ENCODE peak calls at places on chromosomes 5 and 9, in seven cellular contexts. One of them, this sample, is unnamed.

GRCh38 chr5:136769900-136770684 is 404.7 kb upstream of the TRPC7 start:
- DNase-seq in tibial nerve: peak
- DNase-seq in WERI-Rb-1: peak
- DNase-seq in IMR-90: peak
- DNase-seq in neural progenitor cell: peak
- DNase-seq in epithelial cell of esophagus: peak
- DNase-seq in astrocyte of the cerebellum: peak
- DNase-seq in this sample: no peak

GRCh38 chr5:29252390-29252789 is 1941.1 kb upstream of the CDH6 start:
- DNase-seq in tibial nerve: no peak
- DNase-seq in WERI-Rb-1: no peak
- DNase-seq in IMR-90: no peak
- DNase-seq in neural progenitor cell: peak
- DNase-seq in epithelial cell of esophagus: no peak
- DNase-seq in astrocyte of the cerebellum: no peak
- DNase-seq in this sample: no peak

GRCh38 chr9:134967547-134967930 is 49.8 kb upstream of the FCN1 start:
- DNase-seq in tibial nerve: no peak
- DNase-seq in WERI-Rb-1: peak
- DNase-seq in IMR-90: peak
- DNase-seq in neural progenitor cell: no peak
- DNase-seq in epithelial cell of esophagus: no peak
- DNase-seq in astrocyte of the cerebellum: no peak
- DNase-seq in this sample: no peak

GRCh38 chr5:172920447-172920849 is 38.8 kb upstream of the RPL26L1 start:
- DNase-seq in tibial nerve: no peak
- DNase-seq in WERI-Rb-1: no peak
- DNase-seq in IMR-90: peak
- DNase-seq in neural progenitor cell: no peak
- DNase-seq in epithelial cell of esophagus: peak
- DNase-seq in astrocyte of the cerebellum: peak
- DNase-seq in this sample: peak

GRCh38 chr9:90925581-90926257 is 124.1 kb downstream of the SYK start:
- DNase-seq in tibial nerve: no peak
- DNase-seq in WERI-Rb-1: no peak
- DNase-seq in IMR-90: peak
- DNase-seq in neural progenitor cell: no peak
- DNase-seq in epithelial cell of esophagus: peak
- DNase-seq in astrocyte of the cerebellum: no peak
- DNase-seq in this sample: peak

GRCh38 chr5:81353189-81353588 is 40.7 kb downstream of the ACOT12 start:
- DNase-seq in tibial nerve: no peak
- DNase-seq in WERI-Rb-1: no peak
- DNase-seq in IMR-90: no peak
- DNase-seq in neural progenitor cell: no peak
- DNase-seq in epithelial cell of esophagus: no peak
- DNase-seq in astrocyte of the cerebellum: no peak
- DNase-seq in this sample: no peak

GRCh38 chr5:101838329-101838964 is 457.6 kb downstream of the SLCO4C1 start:
- DNase-seq in tibial nerve: no peak
- DNase-seq in WERI-Rb-1: no peak
- DNase-seq in IMR-90: peak
- DNase-seq in neural progenitor cell: no peak
- DNase-seq in epithelial cell of esophagus: no peak
- DNase-seq in astrocyte of the cerebellum: peak
- DNase-seq in this sample: no peak

GRCh38 chr5:154369682-154370081 is 76.1 kb upstream of the SAP30L start:
- DNase-seq in tibial nerve: no peak
- DNase-seq in WERI-Rb-1: no peak
- DNase-seq in IMR-90: peak
- DNase-seq in neural progenitor cell: no peak
- DNase-seq in epithelial cell of esophagus: no peak
- DNase-seq in astrocyte of the cerebellum: no peak
- DNase-seq in this sample: no peak

GRCh38 chr5:136276946-136277345 is 84.0 kb upstream of the SMIM32 start:
- DNase-seq in tibial nerve: no peak
- DNase-seq in WERI-Rb-1: no peak
- DNase-seq in IMR-90: no peak
- DNase-seq in neural progenitor cell: no peak
- DNase-seq in epithelial cell of esophagus: no peak
- DNase-seq in astrocyte of the cerebellum: no peak
- DNase-seq in this sample: no peak

GRCh38 chr5:39194466-39195136 is 24.8 kb downstream of the FYB1 start:
- DNase-seq in tibial nerve: no peak
- DNase-seq in WERI-Rb-1: no peak
- DNase-seq in IMR-90: peak
- DNase-seq in neural progenitor cell: no peak
- DNase-seq in epithelial cell of esophagus: peak
- DNase-seq in astrocyte of the cerebellum: no peak
- DNase-seq in this sample: peak

GRCh38 chr5:167764650-167765289 is 526.7 kb upstream of the WWC1 start:
- DNase-seq in tibial nerve: no peak
- DNase-seq in WERI-Rb-1: no peak
- DNase-seq in IMR-90: no peak
- DNase-seq in neural progenitor cell: no peak
- DNase-seq in epithelial cell of esophagus: no peak
- DNase-seq in astrocyte of the cerebellum: no peak
- DNase-seq in this sample: no peak

GRCh38 chr5:57435701-57436134 is 46.9 kb downstream of the ACTBL2 start:
- DNase-seq in tibial nerve: no peak
- DNase-seq in WERI-Rb-1: no peak
- DNase-seq in IMR-90: peak
- DNase-seq in neural progenitor cell: no peak
- DNase-seq in epithelial cell of esophagus: peak
- DNase-seq in astrocyte of the cerebellum: peak
- DNase-seq in this sample: peak

GRCh38 chr5:7073666-7074065 is 322.3 kb upstream of the ADCY2 start:
- DNase-seq in tibial nerve: no peak
- DNase-seq in WERI-Rb-1: no peak
- DNase-seq in IMR-90: no peak
- DNase-seq in neural progenitor cell: no peak
- DNase-seq in epithelial cell of esophagus: no peak
- DNase-seq in astrocyte of the cerebellum: no peak
- DNase-seq in this sample: no peak

GRCh38 chr9:95316794-95317118 is 753 bp downstream of the FANCC start:
- DNase-seq in tibial nerve: peak
- DNase-seq in WERI-Rb-1: peak
- DNase-seq in IMR-90: peak
- DNase-seq in neural progenitor cell: peak
- DNase-seq in epithelial cell of esophagus: peak
- DNase-seq in astrocyte of the cerebellum: peak
- DNase-seq in this sample: no peak

GRCh38 chr9:101458955-101459631 is 23.5 kb upstream of the ALDOB start:
- DNase-seq in tibial nerve: peak
- DNase-seq in WERI-Rb-1: peak
- DNase-seq in IMR-90: peak
- DNase-seq in neural progenitor cell: peak
- DNase-seq in epithelial cell of esophagus: peak
- DNase-seq in astrocyte of the cerebellum: peak
- DNase-seq in this sample: peak

GRCh38 chr5:170338272-170338671 is 40.7 kb upstream of the LCP2 start:
- DNase-seq in tibial nerve: no peak
- DNase-seq in WERI-Rb-1: no peak
- DNase-seq in IMR-90: no peak
- DNase-seq in neural progenitor cell: no peak
- DNase-seq in epithelial cell of esophagus: no peak
- DNase-seq in astrocyte of the cerebellum: no peak
- DNase-seq in this sample: no peak

GRCh38 chr5:163705983-163706771 is 200.8 kb downstream of the MAT2B start:
- DNase-seq in tibial nerve: no peak
- DNase-seq in WERI-Rb-1: no peak
- DNase-seq in IMR-90: peak
- DNase-seq in neural progenitor cell: no peak
- DNase-seq in epithelial cell of esophagus: peak
- DNase-seq in astrocyte of the cerebellum: no peak
- DNase-seq in this sample: peak

GRCh38 chr5:74626386-74627222 is 13.9 kb downstream of the ENC1 start:
- DNase-seq in tibial nerve: no peak
- DNase-seq in WERI-Rb-1: peak
- DNase-seq in IMR-90: no peak
- DNase-seq in neural progenitor cell: no peak
- DNase-seq in epithelial cell of esophagus: no peak
- DNase-seq in astrocyte of the cerebellum: no peak
- DNase-seq in this sample: no peak

GRCh38 chr9:110579763-110580255 is 268 bp upstream of the SVEP1 start:
- DNase-seq in tibial nerve: peak
- DNase-seq in WERI-Rb-1: no peak
- DNase-seq in IMR-90: peak
- DNase-seq in neural progenitor cell: peak
- DNase-seq in epithelial cell of esophagus: no peak
- DNase-seq in astrocyte of the cerebellum: peak
- DNase-seq in this sample: peak

GRCh38 chr9:113545068-113545467 is 81.5 kb downstream of the RGS3 start:
- DNase-seq in tibial nerve: no peak
- DNase-seq in WERI-Rb-1: no peak
- DNase-seq in IMR-90: no peak
- DNase-seq in neural progenitor cell: no peak
- DNase-seq in epithelial cell of esophagus: no peak
- DNase-seq in astrocyte of the cerebellum: no peak
- DNase-seq in this sample: no peak

GRCh38 chr5:29161399-29161798 is 2032.1 kb upstream of the CDH6 start:
- DNase-seq in tibial nerve: no peak
- DNase-seq in WERI-Rb-1: no peak
- DNase-seq in IMR-90: no peak
- DNase-seq in neural progenitor cell: no peak
- DNase-seq in epithelial cell of esophagus: no peak
- DNase-seq in astrocyte of the cerebellum: no peak
- DNase-seq in this sample: no peak

GRCh38 chr9:89594811-89595550 is 9.8 kb upstream of the GADD45G start:
- DNase-seq in tibial nerve: no peak
- DNase-seq in WERI-Rb-1: no peak
- DNase-seq in IMR-90: no peak
- DNase-seq in neural progenitor cell: no peak
- DNase-seq in epithelial cell of esophagus: no peak
- DNase-seq in astrocyte of the cerebellum: no peak
- DNase-seq in this sample: no peak

GRCh38 chr9:89595646-89596045 is 9.2 kb upstream of the GADD45G start:
- DNase-seq in tibial nerve: no peak
- DNase-seq in WERI-Rb-1: no peak
- DNase-seq in IMR-90: no peak
- DNase-seq in neural progenitor cell: no peak
- DNase-seq in epithelial cell of esophagus: no peak
- DNase-seq in astrocyte of the cerebellum: no peak
- DNase-seq in this sample: no peak

GRCh38 chr9:89592963-89593775 is 11.6 kb upstream of the GADD45G start:
- DNase-seq in tibial nerve: no peak
- DNase-seq in WERI-Rb-1: peak
- DNase-seq in IMR-90: peak
- DNase-seq in neural progenitor cell: peak
- DNase-seq in epithelial cell of esophagus: no peak
- DNase-seq in astrocyte of the cerebellum: no peak
- DNase-seq in this sample: no peak

GRCh38 chr9:89592201-89592815 is 12.5 kb upstream of the GADD45G start:
- DNase-seq in tibial nerve: no peak
- DNase-seq in WERI-Rb-1: no peak
- DNase-seq in IMR-90: no peak
- DNase-seq in neural progenitor cell: no peak
- DNase-seq in epithelial cell of esophagus: no peak
- DNase-seq in astrocyte of the cerebellum: no peak
- DNase-seq in this sample: no peak

DNA sequence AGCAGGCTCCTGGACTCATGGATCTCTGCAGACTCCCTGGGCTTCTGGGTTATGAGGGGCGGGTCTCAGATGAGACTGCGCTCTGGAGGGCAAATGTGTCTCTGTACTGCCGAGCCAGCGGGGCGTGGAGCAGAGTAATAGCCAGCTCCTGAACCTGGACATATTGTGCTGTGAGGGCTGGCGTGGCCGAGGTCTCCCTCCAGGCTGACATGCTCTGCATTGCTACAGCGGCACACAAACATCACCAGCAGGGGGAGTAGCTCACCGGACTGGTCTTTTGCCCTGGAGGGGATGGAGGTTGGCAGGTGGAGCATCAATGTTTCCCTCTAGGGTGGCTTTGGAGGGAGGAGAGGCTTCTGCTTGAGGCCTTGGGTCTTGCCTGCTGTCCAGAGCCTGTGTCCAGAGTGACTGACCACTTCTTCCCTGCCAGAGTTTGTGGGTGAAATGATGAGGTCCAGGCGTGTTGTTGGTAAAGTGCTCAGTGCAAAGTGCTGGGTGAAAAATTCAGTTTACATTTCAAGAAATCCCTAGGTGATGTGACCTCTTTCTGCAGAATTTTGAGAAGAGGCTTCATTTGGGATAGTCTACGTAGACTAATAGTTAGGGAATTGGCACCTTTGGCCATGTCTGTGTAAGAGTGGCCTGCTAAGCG is 10.9 kb upstream of the GADD45G start:
- DNase-seq in tibial nerve: peak
- DNase-seq in WERI-Rb-1: peak
- DNase-seq in IMR-90: peak
- DNase-seq in neural progenitor cell: peak
- DNase-seq in epithelial cell of esophagus: peak
- DNase-seq in astrocyte of the cerebellum: no peak
- DNase-seq in this sample: no peak
- H3K4me3 ChIP-seq in tibial nerve: no peak
- H3K4me3 ChIP-seq in WERI-Rb-1: no peak
- H3K4me3 ChIP-seq in IMR-90: no peak
- H3K4me3 ChIP-seq in neural progenitor cell: no peak
- H3K4me3 ChIP-seq in epithelial cell of esophagus: no peak
- H3K4me3 ChIP-seq in astrocyte of the cerebellum: no peak
- H3K4me3 ChIP-seq in this sample: no peak

DNA sequence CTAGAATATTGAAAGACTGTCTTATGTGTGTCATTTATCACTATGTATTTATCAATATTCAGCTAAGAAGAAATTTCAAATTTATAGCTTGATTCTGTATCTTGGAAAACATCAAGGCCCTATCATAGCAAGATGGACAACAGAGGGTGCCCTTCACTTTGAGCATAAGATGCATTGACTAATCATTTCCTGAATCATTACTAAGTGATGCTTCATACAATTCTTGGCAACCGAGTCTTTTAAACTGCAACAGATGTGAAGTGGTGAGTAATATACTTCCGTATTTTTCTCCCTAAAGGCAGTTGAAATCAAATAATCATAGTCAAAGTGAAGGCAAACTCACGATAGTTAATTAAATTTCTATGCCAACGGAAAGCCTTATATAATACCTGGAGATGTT is 318.6 kb upstream of the RGMB start:
- DNase-seq in tibial nerve: peak
- DNase-seq in WERI-Rb-1: no peak
- DNase-seq in IMR-90: peak
- DNase-seq in neural progenitor cell: no peak
- DNase-seq in epithelial cell of esophagus: peak
- DNase-seq in astrocyte of the cerebellum: peak
- DNase-seq in this sample: peak
- TF ChIP-seq CTCF in tibial nerve: peak
- TF ChIP-seq CTCF in WERI-Rb-1: no peak
- TF ChIP-seq CTCF in IMR-90: peak
- TF ChIP-seq CTCF in neural progenitor cell: no peak
- TF ChIP-seq CTCF in epithelial cell of esophagus: peak
- TF ChIP-seq CTCF in astrocyte of the cerebellum: peak
- TF ChIP-seq CTCF in this sample: peak

GRCh38 chr5:54626407-54626806 is 108.8 kb downstream of the SNX18 start:
- DNase-seq in tibial nerve: no peak
- DNase-seq in WERI-Rb-1: no peak
- DNase-seq in IMR-90: no peak
- DNase-seq in neural progenitor cell: no peak
- DNase-seq in epithelial cell of esophagus: no peak
- DNase-seq in astrocyte of the cerebellum: no peak
- DNase-seq in this sample: no peak
- H3K4me3 ChIP-seq in tibial nerve: no peak
- H3K4me3 ChIP-seq in WERI-Rb-1: no peak
- H3K4me3 ChIP-seq in IMR-90: no peak
- H3K4me3 ChIP-seq in neural progenitor cell: no peak
- H3K4me3 ChIP-seq in epithelial cell of esophagus: no peak
- H3K4me3 ChIP-seq in astrocyte of the cerebellum: no peak
- H3K4me3 ChIP-seq in this sample: no peak

GRCh38 chr9:21434202-21435014 is 5.8 kb upstream of the IFNA1 start:
- DNase-seq in tibial nerve: peak
- DNase-seq in WERI-Rb-1: peak
- DNase-seq in IMR-90: peak
- DNase-seq in neural progenitor cell: peak
- DNase-seq in epithelial cell of esophagus: peak
- DNase-seq in astrocyte of the cerebellum: peak
- DNase-seq in this sample: no peak
- TF ChIP-seq CTCF in tibial nerve: peak
- TF ChIP-seq CTCF in WERI-Rb-1: peak
- TF ChIP-seq CTCF in IMR-90: peak
- TF ChIP-seq CTCF in neural progenitor cell: peak
- TF ChIP-seq CTCF in epithelial cell of esophagus: peak
- TF ChIP-seq CTCF in astrocyte of the cerebellum: peak
- TF ChIP-seq CTCF in this sample: peak

This sample was measured in BJ.